ENCODE peak calls at places on chromosomes 6 and 20, in ten cellular contexts. One of them, this sample, is unnamed.

GRCh38 chr6:161226005-161226964 is 47.6 kb downstream of the AGPAT4 start:
- DNase-seq in omental fat pad: no peak
- DNase-seq in CD8-positive, alpha-beta T cell: no peak
- DNase-seq in GM23338: no peak
- DNase-seq in fibroblast of the aortic adventitia: no peak
- DNase-seq in nephron progenitor cell: no peak
- DNase-seq in heart left ventricle: no peak
- DNase-seq in WTC11: no peak
- DNase-seq in cardiac fibroblast: no peak
- DNase-seq in GM10248: peak
- DNase-seq in this sample: no peak

GRCh38 chr6:127518710-127519468 is at the start of gene MTCL3:
- DNase-seq in fibroblast of the aortic adventitia: peak
- DNase-seq in cardiac fibroblast: peak
- DNase-seq in nephron progenitor cell: peak
- DNase-seq in CD8-positive, alpha-beta T cell: no peak
- DNase-seq in omental fat pad: no peak
- DNase-seq in GM23338: peak
- DNase-seq in heart left ventricle: no peak
- DNase-seq in GM10248: no peak
- DNase-seq in WTC11: peak
- DNase-seq in this sample: no peak

GRCh38 chr6:146027586-146028249 is 1.1 kb upstream of the GRM1 start:
- DNase-seq in nephron progenitor cell: no peak
- DNase-seq in GM23338: peak
- DNase-seq in omental fat pad: no peak
- DNase-seq in cardiac fibroblast: peak
- DNase-seq in WTC11: peak
- DNase-seq in heart left ventricle: no peak
- DNase-seq in fibroblast of the aortic adventitia: no peak
- DNase-seq in GM10248: peak
- DNase-seq in CD8-positive, alpha-beta T cell: no peak
- DNase-seq in this sample: no peak

GRCh38 chr20:58763076-58763475 is 70.5 kb downstream of the NPEPL1 start:
- DNase-seq in heart left ventricle: no peak
- DNase-seq in fibroblast of the aortic adventitia: no peak
- DNase-seq in CD8-positive, alpha-beta T cell: no peak
- DNase-seq in GM10248: no peak
- DNase-seq in GM23338: no peak
- DNase-seq in cardiac fibroblast: no peak
- DNase-seq in omental fat pad: no peak
- DNase-seq in nephron progenitor cell: no peak
- DNase-seq in WTC11: no peak
- DNase-seq in this sample: no peak

GRCh38 chr6:116522896-116523295 is 11.5 kb downstream of the CALHM5 start:
- DNase-seq in GM10248: no peak
- DNase-seq in heart left ventricle: no peak
- DNase-seq in cardiac fibroblast: no peak
- DNase-seq in CD8-positive, alpha-beta T cell: no peak
- DNase-seq in fibroblast of the aortic adventitia: no peak
- DNase-seq in GM23338: peak
- DNase-seq in WTC11: no peak
- DNase-seq in omental fat pad: no peak
- DNase-seq in nephron progenitor cell: no peak
- DNase-seq in this sample: no peak

GRCh38 chr20:13412806-13413445 is 191.9 kb downstream of the ISM1 start:
- DNase-seq in fibroblast of the aortic adventitia: peak
- DNase-seq in GM23338: no peak
- DNase-seq in omental fat pad: no peak
- DNase-seq in cardiac fibroblast: no peak
- DNase-seq in CD8-positive, alpha-beta T cell: no peak
- DNase-seq in GM10248: no peak
- DNase-seq in nephron progenitor cell: no peak
- DNase-seq in heart left ventricle: no peak
- DNase-seq in WTC11: no peak
- DNase-seq in this sample: no peak

GRCh38 chr6:105210932-105211531 is 31.2 kb upstream of the POPDC3 start:
- DNase-seq in heart left ventricle: no peak
- DNase-seq in cardiac fibroblast: no peak
- DNase-seq in omental fat pad: no peak
- DNase-seq in GM23338: no peak
- DNase-seq in WTC11: no peak
- DNase-seq in CD8-positive, alpha-beta T cell: no peak
- DNase-seq in fibroblast of the aortic adventitia: no peak
- DNase-seq in nephron progenitor cell: no peak
- DNase-seq in GM10248: no peak
- DNase-seq in this sample: no peak

GRCh38 chr6:135520781-135521180 is 23.2 kb upstream of the AHI1 start:
- DNase-seq in GM10248: no peak
- DNase-seq in omental fat pad: no peak
- DNase-seq in WTC11: no peak
- DNase-seq in cardiac fibroblast: peak
- DNase-seq in GM23338: no peak
- DNase-seq in CD8-positive, alpha-beta T cell: no peak
- DNase-seq in heart left ventricle: no peak
- DNase-seq in fibroblast of the aortic adventitia: no peak
- DNase-seq in nephron progenitor cell: no peak
- DNase-seq in this sample: no peak

GRCh38 chr20:45405566-45406259 is 2.4 kb upstream of the DBNDD2 start:
- DNase-seq in nephron progenitor cell: peak
- DNase-seq in cardiac fibroblast: peak
- DNase-seq in GM23338: peak
- DNase-seq in CD8-positive, alpha-beta T cell: no peak
- DNase-seq in fibroblast of the aortic adventitia: peak
- DNase-seq in omental fat pad: no peak
- DNase-seq in GM10248: peak
- DNase-seq in WTC11: peak
- DNase-seq in heart left ventricle: peak
- DNase-seq in this sample: no peak

GRCh38 chr6:108840919-108841318 is 7.3 kb upstream of the ARMC2 start:
- DNase-seq in fibroblast of the aortic adventitia: no peak
- DNase-seq in GM23338: no peak
- DNase-seq in heart left ventricle: no peak
- DNase-seq in nephron progenitor cell: no peak
- DNase-seq in WTC11: no peak
- DNase-seq in GM10248: no peak
- DNase-seq in cardiac fibroblast: no peak
- DNase-seq in CD8-positive, alpha-beta T cell: no peak
- DNase-seq in omental fat pad: no peak
- DNase-seq in this sample: no peak

GRCh38 chr20:44959082-44959895 is 908 bp downstream of the TOMM34 start:
- DNase-seq in CD8-positive, alpha-beta T cell: no peak
- DNase-seq in nephron progenitor cell: peak
- DNase-seq in GM10248: peak
- DNase-seq in heart left ventricle: no peak
- DNase-seq in WTC11: no peak
- DNase-seq in GM23338: peak
- DNase-seq in cardiac fibroblast: peak
- DNase-seq in omental fat pad: peak
- DNase-seq in fibroblast of the aortic adventitia: peak
- DNase-seq in this sample: no peak

GRCh38 chr6:142737368-142738060 is 207.5 kb downstream of the HIVEP2 start:
- DNase-seq in cardiac fibroblast: peak
- DNase-seq in GM10248: no peak
- DNase-seq in fibroblast of the aortic adventitia: no peak
- DNase-seq in CD8-positive, alpha-beta T cell: no peak
- DNase-seq in WTC11: no peak
- DNase-seq in omental fat pad: no peak
- DNase-seq in nephron progenitor cell: no peak
- DNase-seq in GM23338: no peak
- DNase-seq in heart left ventricle: no peak
- DNase-seq in this sample: no peak

GRCh38 chr6:16419636-16420331 is 181.4 kb downstream of the GMPR start:
- DNase-seq in nephron progenitor cell: no peak
- DNase-seq in omental fat pad: no peak
- DNase-seq in fibroblast of the aortic adventitia: no peak
- DNase-seq in heart left ventricle: no peak
- DNase-seq in WTC11: no peak
- DNase-seq in cardiac fibroblast: no peak
- DNase-seq in GM10248: peak
- DNase-seq in GM23338: no peak
- DNase-seq in CD8-positive, alpha-beta T cell: no peak
- DNase-seq in this sample: no peak

GRCh38 chr6:136415351-136416005 is 125.8 kb upstream of the BCLAF1 start:
- DNase-seq in omental fat pad: no peak
- DNase-seq in nephron progenitor cell: no peak
- DNase-seq in GM10248: no peak
- DNase-seq in WTC11: no peak
- DNase-seq in cardiac fibroblast: peak
- DNase-seq in heart left ventricle: no peak
- DNase-seq in CD8-positive, alpha-beta T cell: no peak
- DNase-seq in GM23338: no peak
- DNase-seq in fibroblast of the aortic adventitia: no peak
- DNase-seq in this sample: no peak

GRCh38 chr20:63323298-63323820 is 30.4 kb downstream of the COL20A1 start:
- DNase-seq in CD8-positive, alpha-beta T cell: no peak
- DNase-seq in nephron progenitor cell: no peak
- DNase-seq in GM10248: no peak
- DNase-seq in WTC11: no peak
- DNase-seq in omental fat pad: no peak
- DNase-seq in cardiac fibroblast: no peak
- DNase-seq in fibroblast of the aortic adventitia: no peak
- DNase-seq in heart left ventricle: no peak
- DNase-seq in GM23338: peak
- DNase-seq in this sample: no peak
- TF ChIP-seq CTCF in CD8-positive, alpha-beta T cell: no peak
- TF ChIP-seq CTCF in nephron progenitor cell: no peak
- TF ChIP-seq CTCF in GM10248: no peak
- TF ChIP-seq CTCF in WTC11: no peak
- TF ChIP-seq CTCF in omental fat pad: no peak
- TF ChIP-seq CTCF in cardiac fibroblast: no peak
- TF ChIP-seq CTCF in fibroblast of the aortic adventitia: no peak
- TF ChIP-seq CTCF in heart left ventricle: no peak
- TF ChIP-seq CTCF in GM23338: peak
- TF ChIP-seq CTCF in this sample: no peak

DNA sequence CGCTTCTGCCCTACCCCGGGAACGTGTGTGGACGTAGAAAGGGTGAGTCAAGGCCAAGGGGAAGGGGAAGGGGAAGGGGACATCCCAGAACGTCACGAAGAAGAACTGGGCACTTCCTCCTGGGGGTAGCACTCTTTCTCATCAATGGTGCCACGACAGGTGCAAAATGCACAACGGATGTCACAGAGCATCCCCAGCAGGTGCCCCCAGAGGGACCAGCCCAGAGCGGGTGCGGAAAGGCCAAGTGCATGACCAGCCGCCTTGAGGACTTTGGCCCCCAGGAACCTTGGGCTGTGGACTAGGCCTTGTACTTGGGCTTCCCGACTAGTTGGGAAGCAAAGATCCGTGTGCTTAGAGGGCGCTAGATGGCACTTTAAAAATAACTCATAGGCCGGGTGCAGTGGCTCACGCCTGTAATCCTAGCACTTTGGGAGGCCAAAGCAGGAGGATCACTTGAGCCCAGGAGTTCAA is 12.1 kb upstream of the SRC start:
- DNase-seq in heart left ventricle: no peak
- DNase-seq in omental fat pad: no peak
- DNase-seq in WTC11: no peak
- DNase-seq in cardiac fibroblast: no peak
- DNase-seq in GM23338: no peak
- DNase-seq in nephron progenitor cell: no peak
- DNase-seq in fibroblast of the aortic adventitia: no peak
- DNase-seq in GM10248: no peak
- DNase-seq in CD8-positive, alpha-beta T cell: no peak
- DNase-seq in this sample: no peak
- TF ChIP-seq CTCF in heart left ventricle: no peak
- TF ChIP-seq CTCF in omental fat pad: no peak
- TF ChIP-seq CTCF in WTC11: no peak
- TF ChIP-seq CTCF in cardiac fibroblast: no peak
- TF ChIP-seq CTCF in GM23338: peak
- TF ChIP-seq CTCF in nephron progenitor cell: no peak
- TF ChIP-seq CTCF in fibroblast of the aortic adventitia: no peak
- TF ChIP-seq CTCF in GM10248: no peak
- TF ChIP-seq CTCF in CD8-positive, alpha-beta T cell: no peak
- TF ChIP-seq CTCF in this sample: no peak

GRCh38 chr20:63309261-63310071 is 16.5 kb downstream of the COL20A1 start:
- DNase-seq in CD8-positive, alpha-beta T cell: no peak
- DNase-seq in GM10248: peak
- DNase-seq in nephron progenitor cell: peak
- DNase-seq in cardiac fibroblast: peak
- DNase-seq in heart left ventricle: peak
- DNase-seq in GM23338: peak
- DNase-seq in omental fat pad: no peak
- DNase-seq in WTC11: peak
- DNase-seq in fibroblast of the aortic adventitia: peak
- DNase-seq in this sample: no peak
- TF ChIP-seq CTCF in CD8-positive, alpha-beta T cell: peak
- TF ChIP-seq CTCF in GM10248: peak
- TF ChIP-seq CTCF in nephron progenitor cell: peak
- TF ChIP-seq CTCF in cardiac fibroblast: peak
- TF ChIP-seq CTCF in heart left ventricle: peak
- TF ChIP-seq CTCF in GM23338: peak
- TF ChIP-seq CTCF in omental fat pad: peak
- TF ChIP-seq CTCF in WTC11: peak
- TF ChIP-seq CTCF in fibroblast of the aortic adventitia: peak
- TF ChIP-seq CTCF in this sample: peak

GRCh38 chr6:156410649-156411048 is 366.5 kb upstream of the ARID1B start:
- DNase-seq in CD8-positive, alpha-beta T cell: no peak
- DNase-seq in GM10248: no peak
- DNase-seq in nephron progenitor cell: no peak
- DNase-seq in fibroblast of the aortic adventitia: no peak
- DNase-seq in heart left ventricle: no peak
- DNase-seq in omental fat pad: no peak
- DNase-seq in GM23338: no peak
- DNase-seq in WTC11: no peak
- DNase-seq in cardiac fibroblast: no peak
- DNase-seq in this sample: no peak
- TF ChIP-seq CTCF in CD8-positive, alpha-beta T cell: peak
- TF ChIP-seq CTCF in GM10248: no peak
- TF ChIP-seq CTCF in nephron progenitor cell: peak
- TF ChIP-seq CTCF in fibroblast of the aortic adventitia: peak
- TF ChIP-seq CTCF in heart left ventricle: no peak
- TF ChIP-seq CTCF in omental fat pad: no peak
- TF ChIP-seq CTCF in GM23338: no peak
- TF ChIP-seq CTCF in WTC11: no peak
- TF ChIP-seq CTCF in cardiac fibroblast: peak
- TF ChIP-seq CTCF in this sample: no peak

GRCh38 chr6:56618050-56618449 is 24.6 kb downstream of the DST start:
- DNase-seq in heart left ventricle: no peak
- DNase-seq in cardiac fibroblast: no peak
- DNase-seq in CD8-positive, alpha-beta T cell: no peak
- DNase-seq in GM10248: no peak
- DNase-seq in WTC11: peak
- DNase-seq in fibroblast of the aortic adventitia: no peak
- DNase-seq in nephron progenitor cell: no peak
- DNase-seq in GM23338: peak
- DNase-seq in omental fat pad: no peak
- DNase-seq in this sample: no peak
- TF ChIP-seq CTCF in heart left ventricle: no peak
- TF ChIP-seq CTCF in cardiac fibroblast: peak
- TF ChIP-seq CTCF in CD8-positive, alpha-beta T cell: no peak
- TF ChIP-seq CTCF in GM10248: no peak
- TF ChIP-seq CTCF in WTC11: no peak
- TF ChIP-seq CTCF in fibroblast of the aortic adventitia: peak
- TF ChIP-seq CTCF in nephron progenitor cell: no peak
- TF ChIP-seq CTCF in GM23338: peak
- TF ChIP-seq CTCF in omental fat pad: no peak
- TF ChIP-seq CTCF in this sample: no peak

This sample was measured in activated B cell treated with CpG ODN at 0.5 μM for 24 hours.